ENCODE peak calls at places on chromosomes 3 and 15, in six cellular contexts. One of them, this sample, is unnamed.

GRCh38 chr3:149198611-149199010 is 23.0 kb downstream of the CP start:
- DNase-seq in thyroid gland: no peak
- DNase-seq in NCI-H1694: no peak
- DNase-seq in T1000: no peak
- DNase-seq in activated gamma-delta T cell treated with anti-CD3 and anti-CD28 coated beads, Interleukin-2, amount 50 U/mL, for 16 hours: no peak
- DNase-seq in stimulated activated CD8-positive, alpha-beta memory T cell treated with anti-CD3 and anti-CD28 coated beads, Interleukin-15, amount 100 ng/mL, for 1 hour: no peak
- DNase-seq in this sample: no peak

GRCh38 chr3:195896361-195897080 is 11.8 kb downstream of the TNK2 start:
- DNase-seq in NCI-H1694: no peak
- DNase-seq in activated gamma-delta T cell treated with anti-CD3 and anti-CD28 coated beads, Interleukin-2, amount 50 U/mL, for 16 hours: no peak
- DNase-seq in thyroid gland: peak; percentile 60
- DNase-seq in stimulated activated CD8-positive, alpha-beta memory T cell treated with anti-CD3 and anti-CD28 coated beads, Interleukin-15, amount 100 ng/mL, for 1 hour: no peak
- DNase-seq in T1000: no peak
- DNase-seq in this sample: peak; percentile 78

GRCh38 chr3:45064512-45065372 is 38.6 kb downstream of the CLEC3B start:
- DNase-seq in NCI-H1694: no peak
- DNase-seq in stimulated activated CD8-positive, alpha-beta memory T cell treated with anti-CD3 and anti-CD28 coated beads, Interleukin-15, amount 100 ng/mL, for 1 hour: peak; percentile 6
- DNase-seq in activated gamma-delta T cell treated with anti-CD3 and anti-CD28 coated beads, Interleukin-2, amount 50 U/mL, for 16 hours: peak; percentile 18
- DNase-seq in T1000: peak; percentile 62
- DNase-seq in thyroid gland: no peak
- DNase-seq in this sample: no peak

GRCh38 chr15:52050416-52050815 is 31.4 kb downstream of the MAPK6 start:
- DNase-seq in thyroid gland: no peak
- DNase-seq in NCI-H1694: no peak
- DNase-seq in T1000: no peak
- DNase-seq in stimulated activated CD8-positive, alpha-beta memory T cell treated with anti-CD3 and anti-CD28 coated beads, Interleukin-15, amount 100 ng/mL, for 1 hour: no peak
- DNase-seq in activated gamma-delta T cell treated with anti-CD3 and anti-CD28 coated beads, Interleukin-2, amount 50 U/mL, for 16 hours: no peak
- DNase-seq in this sample: no peak

GRCh38 chr3:66386925-66387650 is 113.7 kb downstream of the LRIG1 start:
- DNase-seq in NCI-H1694: no peak
- DNase-seq in T1000: peak; percentile 31
- DNase-seq in thyroid gland: no peak
- DNase-seq in activated gamma-delta T cell treated with anti-CD3 and anti-CD28 coated beads, Interleukin-2, amount 50 U/mL, for 16 hours: no peak
- DNase-seq in stimulated activated CD8-positive, alpha-beta memory T cell treated with anti-CD3 and anti-CD28 coated beads, Interleukin-15, amount 100 ng/mL, for 1 hour: no peak
- DNase-seq in this sample: peak; percentile 83

GRCh38 chr15:97623091-97623661 is 337.3 kb upstream of the ARRDC4 start:
- DNase-seq in thyroid gland: no peak
- DNase-seq in activated gamma-delta T cell treated with anti-CD3 and anti-CD28 coated beads, Interleukin-2, amount 50 U/mL, for 16 hours: no peak
- DNase-seq in NCI-H1694: no peak
- DNase-seq in stimulated activated CD8-positive, alpha-beta memory T cell treated with anti-CD3 and anti-CD28 coated beads, Interleukin-15, amount 100 ng/mL, for 1 hour: no peak
- DNase-seq in T1000: no peak
- DNase-seq in this sample: no peak

GRCh38 chr3:9322780-9323179 is 40.1 kb upstream of the THUMPD3 start:
- DNase-seq in T1000: no peak
- DNase-seq in NCI-H1694: no peak
- DNase-seq in stimulated activated CD8-positive, alpha-beta memory T cell treated with anti-CD3 and anti-CD28 coated beads, Interleukin-15, amount 100 ng/mL, for 1 hour: no peak
- DNase-seq in activated gamma-delta T cell treated with anti-CD3 and anti-CD28 coated beads, Interleukin-2, amount 50 U/mL, for 16 hours: no peak
- DNase-seq in thyroid gland: no peak
- DNase-seq in this sample: no peak

GRCh38 chr3:14628406-14628805 is 23.2 kb upstream of the CCDC174 start:
- DNase-seq in T1000: no peak
- DNase-seq in thyroid gland: no peak
- DNase-seq in stimulated activated CD8-positive, alpha-beta memory T cell treated with anti-CD3 and anti-CD28 coated beads, Interleukin-15, amount 100 ng/mL, for 1 hour: no peak
- DNase-seq in NCI-H1694: no peak
- DNase-seq in activated gamma-delta T cell treated with anti-CD3 and anti-CD28 coated beads, Interleukin-2, amount 50 U/mL, for 16 hours: no peak
- DNase-seq in this sample: no peak

GRCh38 chr3:149654188-149654601 is 3.6 kb downstream of the WWTR1 start:
- DNase-seq in activated gamma-delta T cell treated with anti-CD3 and anti-CD28 coated beads, Interleukin-2, amount 50 U/mL, for 16 hours: no peak
- DNase-seq in thyroid gland: no peak
- DNase-seq in T1000: no peak
- DNase-seq in NCI-H1694: no peak
- DNase-seq in stimulated activated CD8-positive, alpha-beta memory T cell treated with anti-CD3 and anti-CD28 coated beads, Interleukin-15, amount 100 ng/mL, for 1 hour: no peak
- DNase-seq in this sample: no peak

GRCh38 chr3:120752230-120752629 is 9.7 kb downstream of the GTF2E1 start:
- DNase-seq in stimulated activated CD8-positive, alpha-beta memory T cell treated with anti-CD3 and anti-CD28 coated beads, Interleukin-15, amount 100 ng/mL, for 1 hour: no peak
- DNase-seq in NCI-H1694: no peak
- DNase-seq in thyroid gland: no peak
- DNase-seq in T1000: no peak
- DNase-seq in activated gamma-delta T cell treated with anti-CD3 and anti-CD28 coated beads, Interleukin-2, amount 50 U/mL, for 16 hours: no peak
- DNase-seq in this sample: no peak

GRCh38 chr3:181711325-181712135 is at the start of gene SOX2:
- DNase-seq in NCI-H1694: peak; percentile 40
- DNase-seq in stimulated activated CD8-positive, alpha-beta memory T cell treated with anti-CD3 and anti-CD28 coated beads, Interleukin-15, amount 100 ng/mL, for 1 hour: no peak
- DNase-seq in activated gamma-delta T cell treated with anti-CD3 and anti-CD28 coated beads, Interleukin-2, amount 50 U/mL, for 16 hours: no peak
- DNase-seq in thyroid gland: no peak
- DNase-seq in T1000: peak; percentile 45
- DNase-seq in this sample: peak; percentile 95

GRCh38 chr3:197592361-197593045 is 36.7 kb upstream of the BDH1 start:
- DNase-seq in thyroid gland: no peak
- DNase-seq in T1000: no peak
- DNase-seq in NCI-H1694: no peak
- DNase-seq in stimulated activated CD8-positive, alpha-beta memory T cell treated with anti-CD3 and anti-CD28 coated beads, Interleukin-15, amount 100 ng/mL, for 1 hour: no peak
- DNase-seq in activated gamma-delta T cell treated with anti-CD3 and anti-CD28 coated beads, Interleukin-2, amount 50 U/mL, for 16 hours: no peak
- DNase-seq in this sample: no peak

GRCh38 chr3:98954806-98955205 is 53.3 kb upstream of the DCBLD2 start:
- DNase-seq in T1000: no peak
- DNase-seq in NCI-H1694: no peak
- DNase-seq in activated gamma-delta T cell treated with anti-CD3 and anti-CD28 coated beads, Interleukin-2, amount 50 U/mL, for 16 hours: no peak
- DNase-seq in stimulated activated CD8-positive, alpha-beta memory T cell treated with anti-CD3 and anti-CD28 coated beads, Interleukin-15, amount 100 ng/mL, for 1 hour: no peak
- DNase-seq in thyroid gland: no peak
- DNase-seq in this sample: no peak

GRCh38 chr3:69488026-69488425 is 102.1 kb upstream of the FRMD4B start:
- DNase-seq in thyroid gland: no peak
- DNase-seq in stimulated activated CD8-positive, alpha-beta memory T cell treated with anti-CD3 and anti-CD28 coated beads, Interleukin-15, amount 100 ng/mL, for 1 hour: no peak
- DNase-seq in activated gamma-delta T cell treated with anti-CD3 and anti-CD28 coated beads, Interleukin-2, amount 50 U/mL, for 16 hours: no peak
- DNase-seq in NCI-H1694: no peak
- DNase-seq in T1000: no peak
- DNase-seq in this sample: no peak

GRCh38 chr15:66795851-66796250 is 93.8 kb downstream of the SMAD6 start:
- DNase-seq in activated gamma-delta T cell treated with anti-CD3 and anti-CD28 coated beads, Interleukin-2, amount 50 U/mL, for 16 hours: no peak
- DNase-seq in stimulated activated CD8-positive, alpha-beta memory T cell treated with anti-CD3 and anti-CD28 coated beads, Interleukin-15, amount 100 ng/mL, for 1 hour: no peak
- DNase-seq in T1000: no peak
- DNase-seq in NCI-H1694: no peak
- DNase-seq in thyroid gland: no peak
- DNase-seq in this sample: no peak

This sample was measured in globus pallidus.